ENCODE peak calls at places on chromosome 1, in six cellular contexts. M, P, O, N, F and S are unnamed samples.
A peak's percentile ranks its signal among the peaks of the same experiment; 100 is the strongest.

GRCh38 chr1:226362891-226363447 is 44.9 kb downstream of the PARP1 start:
- DNase-seq in N (no peak), O (no peak), M (no peak), P (no peak), F (no peak), S (no peak)

GRCh38 chr1:45380125-45380524 is 39.9 kb upstream of the MUTYH start:
- DNase-seq in M (no peak), P (no peak), N (peak; percentile 28), O (no peak), F (no peak), S (no peak)

GRCh38 chr1:40820911-40821693 is 37.5 kb downstream of the KCNQ4 start:
- DNase-seq in O (peak; percentile 96), N (no peak), F (no peak), P (no peak), M (no peak), S (no peak)

GRCh38 chr1:192626366-192627179 is 9.4 kb upstream of the RGS13 start:
- DNase-seq in O (no peak), F (no peak), N (peak; percentile 36), P (no peak), M (no peak), S (no peak)

GRCh38 chr1:54588377-54588776 is 34.9 kb downstream of the FAM151A start:
- DNase-seq in F (no peak), N (no peak), O (no peak), P (no peak), M (no peak), S (no peak)

GRCh38 chr1:55172272-55172671 is 42.9 kb downstream of the USP24 start:
- DNase-seq in N (no peak), P (no peak), O (no peak), F (no peak), M (no peak), S (no peak)

GRCh38 chr1:92804721-92805169 is 19.8 kb upstream of the EVI5 start:
- DNase-seq in P (peak; percentile 81), M (peak; percentile 99), O (peak; percentile 61), F (peak; percentile 66), N (peak; percentile 4), S (no peak)

GRCh38 chr1:44239961-44240371 is 26.7 kb downstream of the DMAP1 start:
- DNase-seq in F (no peak), P (no peak), N (no peak), O (no peak), M (no peak), S (no peak)

GRCh38 chr1:83725735-83726360 is 273.1 kb downstream of the TTLL7 start:
- DNase-seq in P (no peak), N (no peak), O (no peak), F (no peak), M (no peak), S (peak; percentile 38)

GRCh38 chr1:210117198-210117597 is 115.4 kb upstream of the SERTAD4 start:
- DNase-seq in N (no peak), M (no peak), O (no peak), P (no peak), F (no peak), S (no peak)

GRCh38 chr1:161721738-161722343 is 497 bp downstream of the FCRLB start:
- DNase-seq in F (no peak), O (peak; percentile 67), M (peak; percentile 86), P (no peak), N (peak; percentile 33), S (no peak)